ENCODE peak calls at places on chromosome 14, in five cellular contexts. K, L, B, X and W are unnamed samples.

GRCh38 chr14:64705406-64706118 is 1.3 kb downstream of the PLEKHG3 start:
- DNase-seq in K (no peak), B (no peak), X (no peak), L (peak; percentile 37), W (peak; percentile 25)

GRCh38 chr14:105147701-105148603 is 20.6 kb downstream of the JAG2 start:
- DNase-seq in X (no peak), B (no peak), L (no peak), K (no peak), W (no peak)

GRCh38 chr14:99971929-99972747 is 93.1 kb upstream of the EVL start:
- DNase-seq in K (peak; percentile 9), L (peak; percentile 77), B (no peak), X (no peak), W (no peak)

GRCh38 chr14:29548948-29549370 is 378.7 kb downstream of the PRKD1 start:
- DNase-seq in K (no peak), B (peak; percentile 81), X (peak; percentile 5), L (peak; percentile 67), W (peak; percentile 18)

GRCh38 chr14:93105362-93105761 is 10.4 kb downstream of the ITPK1 start:
- DNase-seq in K (no peak), B (peak; percentile 79), X (no peak), L (no peak), W (no peak)

GRCh38 chr14:68955164-68955921 is 23.8 kb downstream of the ACTN1 start:
- DNase-seq in B (peak; percentile 60), X (no peak), K (peak; percentile 26), L (no peak), W (no peak)

GRCh38 chr14:105485720-105486332 is 860 bp upstream of the CRIP1 start:
- DNase-seq in B (no peak), X (no peak), K (no peak), L (no peak), W (no peak)

GRCh38 chr14:102338724-102339123 is 19.2 kb downstream of the ZNF839 start:
- DNase-seq in X (no peak), K (no peak), B (no peak), L (no peak), W (no peak)

GRCh38 chr14:69712637-69713088 is 54.3 kb upstream of the SRSF5 start:
- DNase-seq in B (no peak), X (no peak), L (peak; percentile 84), K (peak; percentile 88), W (peak; percentile 64)